ENCODE peak calls at places on chromosomes 5 and 9, in four cellular contexts. G is mesenchymal stem cell, Q is H9, X is H1. F is an unnamed sample.

GRCh38 chr9:68953771-68954170 is 60.1 kb downstream of the PRKACG start:
- DNase-seq in G (no peak), Q (no peak), X (no peak), F (no peak)

GRCh38 chr5:145855842-145856267 is 17.0 kb downstream of the GRXCR2 start:
- DNase-seq in G (no peak), Q (no peak), X (no peak), F (no peak)

GRCh38 chr5:56525117-56525516 is 290.2 kb upstream of the MAP3K1 start:
- DNase-seq in G (no peak), Q (no peak), X (no peak), F (no peak)

GRCh38 chr9:95724253-95724991 is 151.1 kb upstream of the ERCC6L2 start:
- DNase-seq in G (no peak), Q (no peak), X (no peak), F (no peak)

GRCh38 chr5:108786806-108787483 is 39.2 kb downstream of the FER start:
- DNase-seq in G (no peak), Q (no peak), X (no peak), F (no peak)

GRCh38 chr9:219670-220365 is 5.2 kb downstream of the DOCK8 start:
- DNase-seq in G (no peak), Q (no peak), X (no peak), F (no peak)

GRCh38 chr9:106450549-106450948 is 412.4 kb upstream of the ZNF462 start:
- DNase-seq in G (peak; percentile 27), Q (no peak), X (no peak), F (no peak)

GRCh38 chr9:131676431-131676972 is 63.4 kb downstream of the RAPGEF1 start:
- DNase-seq in G (no peak), Q (no peak), X (no peak), F (no peak)

GRCh38 chr9:36839131-36839885 is 194.8 kb downstream of the PAX5 start:
- DNase-seq in G (no peak), Q (no peak), X (no peak), F (no peak)

GRCh38 chr9:88826181-88826580 is 165.1 kb upstream of the S1PR3 start:
- DNase-seq in G (no peak), Q (no peak), X (no peak), F (no peak)

GRCh38 chr5:10762776-10763500 is 1.9 kb upstream of the DAP start:
- DNase-seq in G (no peak), Q (no peak), X (no peak), F (no peak)

GRCh38 chr9:26807161-26807560 is 85.4 kb downstream of the CAAP1 start:
- DNase-seq in G (no peak), Q (no peak), X (no peak), F (no peak)

GRCh38 chr9:116855881-116856662 is 169.0 kb downstream of the TRIM32 start:
- DNase-seq in G (no peak), Q (no peak), X (no peak), F (no peak)

GRCh38 chr9:119968837-119969707 is 599.8 kb upstream of the BRINP1 start:
- DNase-seq in G (peak; percentile 56), Q (peak; percentile 84), X (peak; percentile 56), F (peak; percentile 63)

GRCh38 chr5:85681871-85682270 is 935.9 kb upstream of the COX7C start:
- DNase-seq in G (no peak), Q (no peak), X (no peak), F (no peak)

GRCh38 chr5:146249801-146250200 is 46.4 kb downstream of the RBM27 start:
- DNase-seq in G (no peak), Q (no peak), X (no peak), F (no peak)

GRCh38 chr5:9557696-9558095 is 11.8 kb upstream of the SEMA5A start:
- DNase-seq in G (peak; percentile 29), Q (no peak), X (no peak), F (no peak)

GRCh38 chr9:104177003-104177611 is 83.0 kb downstream of the SMC2 start:
- DNase-seq in G (no peak), Q (no peak), X (no peak), F (no peak)

GRCh38 chr5:12277504-12278192 is 373.4 kb upstream of the CTNND2 start:
- DNase-seq in G (no peak), Q (no peak), X (no peak), F (no peak)

GRCh38 chr9:75185585-75186170 is 97.4 kb downstream of the OSTF1 start:
- DNase-seq in G (peak; percentile 46), Q (peak; percentile 68), X (no peak), F (peak; percentile 14)

GRCh38 chr5:32017638-32018429 is 156.3 kb downstream of the GOLPH3 start:
- DNase-seq in G (no peak), Q (no peak), X (no peak), F (no peak)

GRCh38 chr5:14040542-14040941 is 96.1 kb upstream of the DNAH5 start:
- DNase-seq in G (no peak), Q (no peak), X (no peak), F (no peak)

GRCh38 chr9:132055756-132056155 is 23.9 kb downstream of the MED27 start:
- DNase-seq in G (no peak), Q (no peak), X (no peak), F (no peak)

GRCh38 chr9:93660647-93661046 is 84.3 kb downstream of the PHF2 start:
- DNase-seq in G (no peak), Q (no peak), X (no peak), F (no peak)

GRCh38 chr9:89007568-89007967 is 16.3 kb downstream of the S1PR3 start:
- DNase-seq in G (no peak), Q (no peak), X (no peak), F (no peak)

GRCh38 chr9:123763910-123764588 is 165.9 kb downstream of the DENND1A start:
- DNase-seq in G (peak; percentile 46), Q (no peak), X (no peak), F (no peak)

GRCh38 chr5:173557123-173557903 is 59.1 kb downstream of the BOD1 start:
- DNase-seq in G (no peak), Q (no peak), X (no peak), F (no peak)

GRCh38 chr9:114098660-114099522 is at the start of gene KIF12:
- DNase-seq in G (no peak), Q (peak; percentile 86), X (no peak), F (peak; percentile 44)

GRCh38 chr5:127785098-127785927 is 82.1 kb downstream of the CCDC192 start:
- DNase-seq in G (peak; percentile 95), Q (no peak), X (no peak), F (no peak)

GRCh38 chr9:34588671-34589370 is 703 bp downstream of the CNTFR start:
- DNase-seq in G (no peak), Q (no peak), X (no peak), F (no peak)

GRCh38 chr9:13386935-13387667 is 107.6 kb upstream of the MPDZ start:
- DNase-seq in G (peak; percentile 88), Q (no peak), X (no peak), F (no peak)

GRCh38 chr5:154945695-154946301 is 4.9 kb downstream of the MRPL22 start:
- DNase-seq in G (peak; percentile 34), Q (no peak), X (no peak), F (no peak)

GRCh38 chr5:95646569-95647330 is at the start of gene RFESD:
- DNase-seq in G (peak; percentile 96), Q (peak; percentile 99), X (peak; percentile 92), F (peak; percentile 86)

GRCh38 chr5:95643152-95643551 is 3.4 kb upstream of the RFESD start:
- DNase-seq in G (no peak), Q (no peak), X (no peak), F (no peak)

GRCh38 chr5:95644351-95645042 is 2.1 kb upstream of the RFESD start:
- DNase-seq in G (peak; percentile 71), Q (peak; percentile 60), X (no peak), F (peak; percentile 23)

GRCh38 chr5:95638632-95639031 is 7.9 kb upstream of the RFESD start:
- DNase-seq in G (no peak), Q (no peak), X (no peak), F (no peak)

DNA sequence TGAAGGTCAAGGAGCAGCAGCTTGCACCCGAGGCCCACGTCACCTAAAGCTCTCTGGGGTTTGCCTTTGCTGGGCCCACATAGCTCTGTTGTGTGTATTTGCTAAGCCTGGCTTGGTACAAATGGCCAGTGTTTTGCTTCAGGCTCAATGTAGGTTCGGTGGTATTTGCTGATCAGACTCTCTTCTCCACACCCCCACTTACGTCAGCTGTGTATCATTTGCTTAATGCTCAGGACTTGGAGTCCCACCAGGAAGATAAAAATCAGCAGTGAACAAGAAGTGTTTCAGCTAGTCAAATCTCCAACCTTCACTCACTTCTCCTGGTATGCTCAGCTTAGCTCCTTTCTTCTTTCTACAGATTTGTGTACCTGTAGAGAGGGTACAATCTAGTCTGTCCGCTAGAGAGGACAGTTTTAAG is 4.8 kb upstream of the RFESD start:
- DNase-seq in G (peak; percentile 29), Q (no peak), X (no peak), F (no peak)
- H2BK12ac ChIP-seq in G (peak overlapping the region; percentile 3), Q (no peak overlapping the region), X (no peak overlapping the region), F (no peak overlapping the region)

GRCh38 chr5:58259685-58260152 is 200.2 kb downstream of the PLK2 start:
- DNase-seq in G (peak; percentile 91), Q (peak; percentile 59), X (peak; percentile 41), F (peak; percentile 2)
- H2BK15ac ChIP-seq in G (no peak overlapping the region), Q (no peak overlapping the region), X (no peak overlapping the region), F (no peak overlapping the region)

GRCh38 chr5:160420331-160420610 is 1.4 kb upstream of the PTTG1 start:
- DNase-seq in G (no peak), Q (no peak), X (no peak), F (no peak)
- H3K23ac ChIP-seq in G (no peak overlapping the region), Q (no peak overlapping the region), X (no peak overlapping the region), F (no peak overlapping the region)

GRCh38 chr9:122016789-122017188 is 76.3 kb downstream of the TTLL11 start:
- DNase-seq in G (no peak), Q (no peak), X (no peak), F (no peak)

GRCh38 chr9:122015165-122015821 is 77.8 kb downstream of the TTLL11 start:
- DNase-seq in G (no peak), Q (no peak), X (no peak), F (no peak)

GRCh38 chr9:122016309-122016708 is 76.8 kb downstream of the TTLL11 start:
- DNase-seq in G (no peak), Q (no peak), X (no peak), F (no peak)

GRCh38 chr9:122020398-122020797 is 72.7 kb downstream of the TTLL11 start:
- DNase-seq in G (no peak), Q (no peak), X (no peak), F (no peak)
- H2BK12ac ChIP-seq in G (no peak overlapping the region), Q (no peak overlapping the region), X (no peak overlapping the region), F (no peak overlapping the region)